ENCODE peak calls at places on chromosomes 5 and 9, in eight cellular contexts. E is BJ, O is caudate nucleus, C is AG09319, R is uterus, S is epithelial cell of esophagus, U is NCI-H1092, F is RWPE1. W is an unnamed sample.

GRCh38 chr5:151132959-151133358 is 24.6 kb downstream of the ANXA6 start:
- DNase-seq in E (no peak), O (no peak), C (no peak), R (no peak), S (no peak), U (no peak), F (no peak), W (no peak)

GRCh38 chr5:127910307-127910956 is 173.1 kb upstream of the SLC12A2 start:
- DNase-seq in E (no peak), O (no peak), C (no peak), R (no peak), S (no peak), U (no peak), F (no peak), W (no peak)

GRCh38 chr5:181053760-181054122 is 13.7 kb downstream of the BTNL9 start:
- DNase-seq in E (no peak), O (no peak), C (no peak), R (no peak), S (no peak), U (no peak), F (no peak), W (no peak)

GRCh38 chr9:100216178-100216787 is 117.2 kb downstream of the INVS start:
- DNase-seq in E (no peak), O (no peak), C (no peak), R (no peak), S (peak), U (peak), F (no peak), W (peak)

GRCh38 chr5:113075019-113075418 is 98.4 kb downstream of the DCP2 start:
- DNase-seq in E (no peak), O (no peak), C (no peak), R (no peak), S (no peak), U (no peak), F (no peak), W (no peak)

GRCh38 chr9:79619930-79620329 is 48.2 kb downstream of the TLE4 start:
- DNase-seq in E (no peak), O (no peak), C (no peak), R (no peak), S (no peak), U (no peak), F (no peak), W (no peak)

GRCh38 chr5:63400079-63400478 is 562.2 kb downstream of the HTR1A start:
- DNase-seq in E (no peak), O (no peak), C (no peak), R (no peak), S (no peak), U (no peak), F (no peak), W (no peak)

GRCh38 chr9:99515087-99515486 is 293.0 kb downstream of the SEC61B start:
- DNase-seq in E (no peak), O (no peak), C (no peak), R (no peak), S (no peak), U (no peak), F (no peak), W (no peak)

GRCh38 chr5:154753792-154754191 is 1.4 kb upstream of the LARP1 start:
- DNase-seq in E (peak), O (no peak), C (peak), R (peak), S (peak), U (no peak), F (peak), W (no peak)

GRCh38 chr9:93072383-93072795 is 13.9 kb downstream of the SUSD3 start:
- DNase-seq in E (no peak), O (no peak), C (peak), R (peak), S (no peak), U (no peak), F (no peak), W (no peak)

GRCh38 chr5:102638316-102638715 is 116.8 kb upstream of the PAM start:
- DNase-seq in E (no peak), O (no peak), C (no peak), R (no peak), S (peak), U (no peak), F (no peak), W (no peak)

GRCh38 chr5:169020102-169020501 is 280.8 kb downstream of the SLIT3 start:
- DNase-seq in E (no peak), O (no peak), C (no peak), R (no peak), S (peak), U (no peak), F (no peak), W (no peak)

GRCh38 chr9:86741311-86742215 is 205.7 kb downstream of the GAS1 start:
- DNase-seq in E (no peak), O (no peak), C (no peak), R (no peak), S (peak), U (no peak), F (peak), W (no peak)

GRCh38 chr9:18314321-18314720 is 159.6 kb upstream of the ADAMTSL1 start:
- DNase-seq in E (no peak), O (no peak), C (no peak), R (no peak), S (no peak), U (no peak), F (no peak), W (no peak)

GRCh38 chr5:127011151-127011550 is 19.2 kb downstream of the MARCHF3 start:
- DNase-seq in E (peak), O (no peak), C (no peak), R (no peak), S (peak), U (no peak), F (peak), W (no peak)

GRCh38 chr5:99771296-99771695 is 763.9 kb upstream of the FAM174A start:
- DNase-seq in E (no peak), O (no peak), C (no peak), R (no peak), S (peak), U (no peak), F (no peak), W (no peak)

GRCh38 chr5:111127453-111128195 is 35.5 kb downstream of the WDR36 start:
- DNase-seq in E (no peak), O (no peak), C (no peak), R (no peak), S (peak), U (no peak), F (peak), W (no peak)

GRCh38 chr5:14399054-14399657 is 182.4 kb upstream of the OTULINL start:
- DNase-seq in E (no peak), O (no peak), C (no peak), R (no peak), S (peak), U (peak), F (peak), W (no peak)

GRCh38 chr5:80481019-80481893 is 6.6 kb upstream of the FAM151B start:
- DNase-seq in E (no peak), O (peak), C (peak), R (no peak), S (peak), U (no peak), F (peak), W (no peak)

GRCh38 chr9:126675147-126675467 is 61.4 kb downstream of the LMX1B start:
- DNase-seq in E (no peak), O (no peak), C (no peak), R (no peak), S (no peak), U (no peak), F (no peak), W (no peak)

GRCh38 chr9:124203818-124204217 is 53.9 kb upstream of the NEK6 start:
- DNase-seq in E (no peak), O (no peak), C (no peak), R (no peak), S (no peak), U (no peak), F (no peak), W (no peak)

GRCh38 chr5:108415726-108416125 is 33.8 kb upstream of the FBXL17 start:
- DNase-seq in E (no peak), O (no peak), C (no peak), R (no peak), S (no peak), U (no peak), F (no peak), W (no peak)

GRCh38 chr5:35513612-35514011 is 104.1 kb upstream of the SPEF2 start:
- DNase-seq in E (no peak), O (no peak), C (no peak), R (no peak), S (no peak), U (no peak), F (no peak), W (no peak)

GRCh38 chr5:82183828-82184227 is 94.3 kb downstream of the RPS23 start:
- DNase-seq in E (no peak), O (no peak), C (no peak), R (no peak), S (peak), U (no peak), F (peak), W (no peak)

GRCh38 chr9:101999441-101999840 is 261.0 kb upstream of the GRIN3A start:
- DNase-seq in E (no peak), O (no peak), C (no peak), R (no peak), S (no peak), U (peak), F (no peak), W (no peak)

GRCh38 chr9:114505187-114506081 is at the start of gene WHRN:
- DNase-seq in E (no peak), O (peak), C (peak), R (peak), S (peak), U (peak), F (peak), W (peak)

GRCh38 chr5:10607023-10607665 is 43.3 kb downstream of the ANKRD33B start:
- DNase-seq in E (no peak), O (no peak), C (no peak), R (no peak), S (no peak), U (no peak), F (no peak), W (no peak)

GRCh38 chr5:172904643-172905345 is 54.4 kb upstream of the RPL26L1 start:
- DNase-seq in E (no peak), O (no peak), C (no peak), R (peak), S (peak), U (peak), F (peak), W (no peak)

GRCh38 chr9:125568616-125569015 is 138.4 kb downstream of the MAPKAP1 start:
- DNase-seq in E (no peak), O (no peak), C (no peak), R (no peak), S (peak), U (no peak), F (no peak), W (no peak)

GRCh38 chr9:70480405-70480980 is 66.0 kb upstream of the KLF9 start:
- DNase-seq in E (no peak), O (peak), C (peak), R (peak), S (peak), U (peak), F (no peak), W (peak)

GRCh38 chr5:176735383-176736265 is 74.7 kb upstream of the UNC5A start:
- DNase-seq in E (no peak), O (no peak), C (no peak), R (peak), S (no peak), U (no peak), F (no peak), W (no peak)

GRCh38 chr5:75678155-75678554 is 39.1 kb downstream of the POC5 start:
- DNase-seq in E (no peak), O (no peak), C (no peak), R (no peak), S (no peak), U (no peak), F (no peak), W (no peak)

GRCh38 chr9:94826644-94827410 is 100.3 kb downstream of the AOPEP start:
- DNase-seq in E (no peak), O (no peak), C (no peak), R (no peak), S (no peak), U (no peak), F (no peak), W (no peak)

GRCh38 chr9:23408874-23409273 is 417.2 kb downstream of the ELAVL2 start:
- DNase-seq in E (no peak), O (no peak), C (no peak), R (no peak), S (no peak), U (no peak), F (no peak), W (no peak)

GRCh38 chr5:176863041-176863764 is 35.9 kb downstream of the HK3 start:
- DNase-seq in E (no peak), O (no peak), C (no peak), R (no peak), S (no peak), U (no peak), F (no peak), W (no peak)

W was measured in hypothalamus.